ENCODE peak calls at places on chromosomes 12 and 14, in four cellular contexts. S is HepG2, D is H1, N is K562. L is an unnamed sample.

GRCh38 chr14:36069535-36069900 is 107.0 kb downstream of the PTCSC3 start:
- DNase-seq in S (peak; percentile 74), N (peak; percentile 48), D (peak; percentile 61), L (no peak)

GRCh38 chr12:93184664-93185368 is 192.9 kb upstream of the NUDT4 start:
- DNase-seq in D (no peak), S (no peak), N (no peak), L (no peak)

GRCh38 chr12:90360300-90360699 is 594.7 kb downstream of the CCER1 start:
- DNase-seq in D (no peak), N (no peak), S (no peak), L (no peak)

GRCh38 chr12:50162225-50162624 is 4.9 kb downstream of the CERS5 start:
- DNase-seq in N (no peak), D (no peak), S (no peak), L (no peak)

GRCh38 chr12:65632131-65632855 is 192.0 kb upstream of the HMGA2 start:
- DNase-seq in S (no peak), D (no peak), N (no peak), L (no peak)

GRCh38 chr12:1922075-1922709 is 3.7 kb upstream of the CACNA2D4 start:
- DNase-seq in D (peak; percentile 53), N (no peak), S (no peak), L (no peak)

GRCh38 chr14:64410084-64410774 is 22.1 kb downstream of the MTHFD1 start:
- DNase-seq in N (no peak), S (peak; percentile 67), D (no peak), L (no peak)

GRCh38 chr14:46417066-46417465 is 234.5 kb downstream of the RPL10L start:
- DNase-seq in D (no peak), N (no peak), S (no peak), L (no peak)

GRCh38 chr12:5456906-5457305 is 25.0 kb downstream of the NTF3 start:
- DNase-seq in D (no peak), N (no peak), S (no peak), L (no peak)

GRCh38 chr12:24997970-24998582 is 49.2 kb upstream of the BCAT1 start:
- DNase-seq in S (no peak), D (no peak), N (no peak), L (peak; percentile 92)

GRCh38 chr14:61365667-61366194 is 44.4 kb downstream of the PRKCH start:
- DNase-seq in S (no peak), D (no peak), N (no peak), L (no peak)

GRCh38 chr12:51937941-51938340 is 13.6 kb upstream of the ACVR1B start:
- DNase-seq in S (no peak), N (no peak), D (no peak), L (no peak)

GRCh38 chr14:86787782-86788181 is 1205.2 kb downstream of the GALC start:
- DNase-seq in S (no peak), D (no peak), N (no peak), L (no peak)

GRCh38 chr12:124764870-124765570 is 98.6 kb downstream of the SCARB1 start:
- DNase-seq in S (no peak), D (no peak), N (no peak), L (no peak)

GRCh38 chr14:90900712-90901111 is 84.5 kb upstream of the TTC7B start:
- DNase-seq in D (no peak), N (no peak), S (no peak), L (no peak)

GRCh38 chr12:66915312-66915904 is 236.5 kb upstream of the GRIP1 start:
- DNase-seq in S (no peak), D (no peak), N (no peak), L (no peak)

DNA sequence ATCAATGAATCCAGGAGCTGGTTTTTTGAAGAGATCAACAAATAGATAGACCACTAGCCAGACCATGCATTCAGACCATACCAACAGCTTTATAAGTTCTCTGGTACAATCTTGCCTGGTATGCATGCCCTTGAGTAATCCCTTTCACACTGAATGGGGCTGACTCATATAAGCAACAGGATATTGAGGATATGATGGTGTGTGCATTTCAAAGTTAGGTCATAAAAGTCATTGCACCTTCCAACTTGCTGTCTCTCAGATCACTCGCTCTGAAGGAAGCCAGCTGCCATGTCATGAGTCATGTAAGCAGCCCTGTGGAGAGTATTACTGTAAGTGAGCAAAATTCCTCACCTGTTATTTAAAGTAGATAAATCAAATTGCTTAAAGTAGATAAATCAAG is 45.0 kb upstream of the OR6J1 start:
- DNase-seq in D (no peak), N (no peak), S (peak; percentile 91), L (no peak)
- H3K9ac ChIP-seq in D (no peak overlapping the region), N (no peak overlapping the region), S (no peak overlapping the region), L (no peak overlapping the region)

GRCh38 chr12:94689646-94690036 is 39.3 kb upstream of the TMCC3 start:
- DNase-seq in N (no peak), S (no peak), D (no peak), L (no peak)
- TF ChIP-seq HDAC6 in N (no peak), S (no peak), D (no peak), L (no peak)

GRCh38 chr12:46483572-46484395 is 111.2 kb upstream of the SLC38A2 start:
- DNase-seq in N (peak; percentile 17), D (no peak), S (peak; percentile 94), L (no peak)
- H3K9ac ChIP-seq in N (no peak overlapping the region), D (no peak overlapping the region), S (peak overlapping the region; percentile 42), L (no peak overlapping the region)

GRCh38 chr12:131035268-131035681 is 81.6 kb downstream of the ADGRD1 start:
- DNase-seq in S (no peak), N (no peak), D (no peak), L (no peak)
- TF ChIP-seq HDAC6 in S (no peak), N (no peak), D (no peak), L (no peak)

DNA sequence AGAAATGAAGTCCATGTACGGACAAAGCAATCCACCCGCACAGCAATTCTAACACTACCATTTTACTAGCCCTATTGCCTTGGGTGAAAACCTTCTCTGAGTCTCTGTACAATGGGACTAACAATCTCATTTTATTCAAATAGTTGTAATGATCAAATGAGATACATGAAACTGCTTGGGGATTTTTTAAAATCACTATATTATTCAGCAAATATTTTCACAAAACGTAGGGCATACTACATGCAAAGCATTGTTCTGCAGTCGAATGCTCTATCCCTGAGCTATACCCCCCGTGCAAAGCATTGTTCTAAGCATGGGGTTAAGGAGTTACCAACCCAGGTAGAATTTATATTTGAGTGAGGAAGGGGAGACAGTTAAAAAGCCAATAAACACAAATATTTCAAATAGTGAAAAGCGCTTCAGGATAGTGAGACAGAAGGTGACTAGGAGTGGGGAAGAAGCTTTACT is 554 bp upstream of the ATF7 start:
- DNase-seq in D (no peak), S (no peak), N (peak; percentile 14), L (no peak)
- H3K9ac ChIP-seq in D (peak overlapping the region; percentile 99), S (peak overlapping the region; percentile 89), N (peak overlapping the region; percentile 99), L (peak overlapping the region; percentile 93)